ENCODE peak calls at places on chromosomes 7 and 10, in ten cellular contexts. U, B, P, N, H, T, W, F, X and V are unnamed samples.

GRCh38 chr7:81150951-81151361 is 232.1 kb upstream of the SEMA3C start:
- DNase-seq in B (no peak), P (no peak), T (no peak), X (no peak), H (no peak), N (no peak), U (no peak), F (no peak), W (peak), V (no peak)

GRCh38 chr7:139583826-139584553 is 60.5 kb downstream of the CLEC2L start:
- DNase-seq in P (no peak), F (no peak), T (no peak), N (no peak), X (no peak), W (no peak), H (no peak), U (no peak), B (no peak), V (no peak)

GRCh38 chr10:8874972-8875371 is 820.5 kb downstream of the GATA3 start:
- DNase-seq in U (no peak), F (no peak), P (no peak), T (no peak), X (no peak), B (no peak), H (no peak), N (no peak), W (no peak), V (no peak)

GRCh38 chr10:34181545-34182300 is 633.4 kb downstream of the PARD3 start:
- DNase-seq in P (no peak), X (no peak), H (no peak), T (peak), F (no peak), U (no peak), B (peak), W (peak), N (no peak), V (no peak)

GRCh38 chr10:100982916-100983830 is 4.1 kb downstream of the MRPL43 start:
- DNase-seq in F (no peak), U (no peak), P (no peak), N (no peak), X (no peak), T (no peak), B (no peak), H (no peak), W (no peak), V (no peak)

GRCh38 chr10:72243822-72244437 is 27.9 kb upstream of the ASCC1 start:
- DNase-seq in T (peak), X (peak), N (no peak), B (no peak), W (peak), P (no peak), F (peak), H (no peak), U (no peak), V (no peak)

GRCh38 chr7:19899517-19899916 is 126.1 kb upstream of the TMEM196 start:
- DNase-seq in H (no peak), T (no peak), W (peak), P (no peak), N (no peak), X (peak), U (no peak), B (no peak), F (no peak), V (no peak)

GRCh38 chr7:101542527-101543241 is 86.4 kb downstream of the MYL10 start:
- DNase-seq in T (no peak), W (peak), U (peak), H (peak), X (peak), P (peak), B (peak), F (no peak), N (peak), V (peak)

GRCh38 chr7:75565129-75565528 is 73.0 kb downstream of the SPDYE5 start:
- DNase-seq in F (no peak), T (peak), W (peak), N (no peak), H (no peak), P (no peak), X (peak), B (peak), U (no peak), V (no peak)

GRCh38 chr10:35447693-35448407 is 111.5 kb downstream of the CCNY start:
- DNase-seq in F (no peak), W (peak), H (no peak), N (no peak), X (peak), T (no peak), B (peak), U (peak), P (no peak), V (no peak)

GRCh38 chr7:2715341-2716231 is 27.6 kb downstream of the AMZ1 start:
- DNase-seq in N (no peak), F (no peak), B (no peak), U (peak), W (no peak), P (no peak), T (no peak), X (no peak), H (peak), V (peak)

GRCh38 chr7:106570948-106571418 is 90.0 kb downstream of the CCDC71L start:
- DNase-seq in U (no peak), F (peak), W (no peak), X (no peak), P (no peak), H (no peak), N (no peak), T (no peak), B (no peak), V (no peak)

GRCh38 chr10:121310151-121310711 is 288.0 kb downstream of the FGFR2 start:
- DNase-seq in N (no peak), W (no peak), F (peak), X (no peak), B (peak), P (no peak), U (no peak), H (no peak), T (no peak), V (no peak)

GRCh38 chr7:24445041-24445440 is 128.2 kb upstream of the PALS2 start:
- DNase-seq in H (no peak), T (no peak), X (no peak), F (peak), B (no peak), N (no peak), W (no peak), U (no peak), P (no peak), V (no peak)

GRCh38 chr7:55223023-55223422 is 142.1 kb upstream of the LANCL2 start:
- DNase-seq in T (no peak), B (no peak), W (no peak), F (no peak), X (no peak), N (no peak), H (peak), P (no peak), U (no peak), V (no peak)

GRCh38 chr7:156041398-156041797 is 229.1 kb upstream of the SHH start:
- DNase-seq in N (no peak), B (no peak), T (no peak), H (no peak), X (no peak), F (no peak), U (no peak), P (no peak), W (no peak), V (no peak)

DNA sequence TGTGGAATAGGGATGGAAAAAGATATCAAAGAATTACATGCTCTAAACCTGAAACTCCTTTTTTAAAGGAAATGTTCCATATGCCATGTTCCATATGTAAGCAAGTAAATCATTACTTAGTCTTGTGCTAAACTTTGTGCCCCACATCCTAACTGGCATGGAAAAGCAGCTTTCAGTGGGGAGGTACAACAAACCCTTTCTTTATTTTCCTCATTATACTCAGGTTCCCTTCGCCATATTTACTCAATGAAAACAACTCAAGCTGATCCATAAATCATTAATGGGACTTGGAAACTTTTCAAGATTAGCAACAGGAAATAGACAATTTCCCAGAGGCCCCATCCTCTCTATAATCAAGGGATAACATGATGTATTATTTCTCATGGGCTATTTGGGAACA is 56.0 kb downstream of the GSAP start:
- DNase-seq in H (no peak), T (no peak), U (no peak), X (peak), P (no peak), W (no peak), N (no peak), F (no peak), B (no peak), V (no peak)
- TF ChIP-seq CTCF in H (no peak), T (no peak), U (no peak), X (no peak), P (no peak), W (no peak), N (no peak), F (no peak), B (no peak), V (no peak)

GRCh38 chr7:42014625-42015412 is 222.2 kb downstream of the GLI3 start:
- DNase-seq in H (peak), N (peak), P (peak), X (peak), F (peak), B (peak), W (peak), U (peak), T (no peak), V (peak)
- TF ChIP-seq CTCF in H (peak), N (peak), P (peak), X (peak), F (peak), B (peak), W (peak), U (peak), T (peak), V (peak)

DNA sequence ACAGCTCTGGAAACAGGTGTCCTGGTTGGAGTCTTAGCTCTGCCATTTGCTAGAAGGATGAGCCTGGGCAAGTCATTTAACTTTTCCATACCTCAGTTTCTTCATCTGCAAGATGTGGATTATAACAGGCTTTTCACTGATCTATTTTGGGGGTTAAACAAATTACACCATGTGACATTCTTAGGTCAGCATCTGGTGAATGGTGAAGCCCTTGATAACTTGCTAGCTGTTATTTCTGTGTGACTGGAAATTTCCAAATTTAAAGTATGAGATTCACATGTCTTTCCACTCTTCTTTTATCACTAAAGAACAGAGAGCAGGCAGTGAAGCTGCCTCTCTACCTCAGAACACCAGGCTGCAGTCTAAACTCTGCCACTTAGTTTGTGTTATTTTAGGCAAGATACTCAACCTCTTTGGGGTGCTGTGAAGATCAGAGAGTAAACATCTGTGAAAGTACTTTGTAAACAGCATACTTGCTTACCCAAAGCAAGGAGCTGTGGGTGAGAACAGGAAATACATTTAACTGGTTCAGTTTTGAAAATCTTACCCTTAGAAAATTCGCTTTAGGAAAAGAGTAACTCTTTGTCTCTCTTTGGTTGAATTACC is 15.5 kb upstream of the SP4 start:
- DNase-seq in N (peak), T (no peak), B (no peak), U (no peak), H (no peak), X (no peak), F (no peak), P (no peak), W (no peak), V (peak)
- TF ChIP-seq CTCF in N (no peak), T (no peak), B (no peak), U (no peak), H (no peak), X (no peak), F (no peak), P (no peak), W (no peak), V (no peak)

GRCh38 chr10:31771345-31771831 is 157.2 kb downstream of the ARHGAP12 start:
- DNase-seq in F (peak), T (no peak), P (no peak), N (no peak), H (no peak), X (no peak), B (no peak), W (peak), U (no peak), V (no peak)
- TF ChIP-seq CTCF in F (no peak), T (no peak), P (no peak), N (no peak), H (no peak), X (no peak), B (no peak), W (no peak), U (no peak), V (no peak)

DNA sequence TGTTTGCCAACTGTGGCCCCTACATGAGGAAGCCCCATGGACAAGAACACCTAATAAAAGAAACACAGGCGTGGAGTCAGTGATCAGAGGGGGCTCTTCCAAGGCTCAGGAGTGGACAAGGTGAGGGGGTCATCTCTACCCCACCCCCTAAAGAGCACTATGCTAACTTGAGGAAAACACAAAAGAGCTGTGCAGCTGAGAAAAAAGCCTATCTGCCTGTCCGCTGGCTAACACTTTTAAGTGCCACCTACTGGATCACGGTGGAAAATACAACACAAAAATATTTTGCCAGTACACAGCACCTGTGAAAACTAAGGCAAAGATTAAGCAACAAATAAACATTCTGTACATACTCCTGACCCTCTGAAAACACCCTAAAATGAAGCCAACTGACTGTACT is 53.1 kb upstream of the COBL start:
- DNase-seq in U (no peak), B (no peak), W (peak), N (no peak), F (no peak), X (peak), P (peak), H (peak), T (no peak), V (no peak)
- TF ChIP-seq CTCF in U (peak), B (no peak), W (peak), N (peak), F (peak), X (peak), P (peak), H (peak), T (peak), V (peak)

GRCh38 chr7:105487559-105488218 is 34.4 kb downstream of the PUS7 start:
- DNase-seq in B (peak), T (peak), P (peak), X (peak), U (no peak), N (no peak), F (no peak), H (peak), W (peak), V (peak)
- TF ChIP-seq CTCF in B (peak), T (peak), P (no peak), X (no peak), U (no peak), N (peak), F (no peak), H (peak), W (peak), V (no peak)

GRCh38 chr7:26667514-26668133 is 196.8 kb downstream of the SKAP2 start:
- DNase-seq in B (peak), P (peak), X (peak), T (peak), H (peak), F (no peak), W (peak), N (peak), U (peak), V (peak)
- TF ChIP-seq CTCF in B (peak), P (peak), X (peak), T (peak), H (peak), F (peak), W (peak), N (peak), U (peak), V (peak)

DNA sequence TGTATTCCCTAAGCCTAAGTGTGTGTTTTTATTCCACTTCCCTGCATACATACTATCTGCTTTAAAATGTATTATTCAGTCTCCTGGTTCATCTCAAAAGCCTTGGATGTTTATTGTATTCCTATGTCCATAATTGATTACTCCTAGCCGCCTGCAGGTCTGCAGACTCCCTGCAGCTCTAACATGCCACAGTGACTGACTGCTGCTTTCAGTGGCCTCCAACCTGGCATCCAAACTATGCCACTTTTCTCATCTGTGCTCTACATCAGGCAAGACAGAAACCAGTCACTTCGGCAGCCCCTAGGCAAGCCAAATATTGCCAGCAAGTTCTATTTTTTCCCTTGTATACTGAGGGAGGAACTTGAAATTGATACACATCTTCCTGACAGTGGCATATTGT is 81.8 kb downstream of the ABCA13 start:
- DNase-seq in X (no peak), P (no peak), T (no peak), B (no peak), U (no peak), F (no peak), H (no peak), W (no peak), N (no peak), V (no peak)
- TF ChIP-seq CTCF in X (no peak), P (no peak), T (no peak), B (no peak), U (no peak), F (no peak), H (no peak), W (no peak), N (no peak), V (no peak)